ENCODE peak calls at places on chromosomes 11 and 22, in nine cellular contexts. A is heart left ventricle; J is lower lobe of right lung; B is transverse colon; N is GM23338; X is psoas muscle; P is colonic mucosa; S is CD8-positive, alpha-beta T cell; R is PC-9. Q is an unnamed sample.

GRCh38 chr11:76604652-76605241 is 65.8 kb downstream of the LRRC32 start:
- DNase-seq in A (peak; percentile 78), J (no peak), B (peak; percentile 44), N (no peak), X (peak; percentile 54), P (peak; percentile 63), S (no peak), R (no peak), Q (peak; percentile 94)

GRCh38 chr11:116650052-116650451 is 122.7 kb downstream of the BUD13 start:
- DNase-seq in A (no peak), J (no peak), B (no peak), N (no peak), X (no peak), P (peak; percentile 9), S (no peak), R (no peak), Q (no peak)

GRCh38 chr11:199782-200181 is 6.9 kb downstream of the SCGB1C1 start:
- DNase-seq in A (no peak), J (peak; percentile 35), B (peak; percentile 7), N (peak; percentile 56), X (no peak), P (no peak), S (no peak), R (no peak), Q (no peak)

GRCh38 chr11:59801981-59802638 is 8.5 kb downstream of the MRPL16 start:
- DNase-seq in A (no peak), J (no peak), B (no peak), N (peak; percentile 22), X (no peak), P (no peak), S (no peak), R (no peak), Q (peak; percentile 59)

GRCh38 chr11:61709572-61709971 is 29.4 kb downstream of the DAGLA start:
- DNase-seq in A (no peak), J (no peak), B (no peak), N (no peak), X (no peak), P (no peak), S (no peak), R (no peak), Q (no peak)

GRCh38 chr11:12243511-12243910 is 133.1 kb downstream of the MICAL2 start:
- DNase-seq in A (no peak), J (no peak), B (no peak), N (no peak), X (no peak), P (no peak), S (no peak), R (no peak), Q (no peak)

GRCh38 chr11:34052608-34053160 is 1.2 kb downstream of the CAPRIN1 start:
- DNase-seq in A (no peak), J (peak; percentile 52), B (peak; percentile 30), N (peak; percentile 19), X (peak; percentile 29), P (peak; percentile 42), S (peak; percentile 1), R (no peak), Q (peak; percentile 37)

GRCh38 chr11:116874251-116874650 is 36.8 kb upstream of the APOA1 start:
- DNase-seq in A (no peak), J (no peak), B (no peak), N (no peak), X (no peak), P (no peak), S (no peak), R (no peak), Q (peak; percentile 27)

GRCh38 chr22:17234144-17234623 is 14.9 kb upstream of the ADA2 start:
- DNase-seq in A (no peak), J (peak; percentile 33), B (no peak), N (peak; percentile 99), X (no peak), P (no peak), S (no peak), R (peak; percentile 39), Q (no peak)

GRCh38 chr22:30879398-30879797 is 89.2 kb downstream of the MORC2 start:
- DNase-seq in A (peak; percentile 46), J (peak; percentile 41), B (no peak), N (no peak), X (no peak), P (no peak), S (no peak), R (no peak), Q (no peak)

GRCh38 chr11:36186340-36186739 is 102.9 kb downstream of the COMMD9 start:
- DNase-seq in A (no peak), J (no peak), B (no peak), N (no peak), X (no peak), P (no peak), S (no peak), R (no peak), Q (no peak)

GRCh38 chr11:8263109-8263768 is 439 bp downstream of the LMO1 start:
- DNase-seq in A (no peak), J (no peak), B (no peak), N (peak; percentile 59), X (no peak), P (no peak), S (no peak), R (no peak), Q (no peak)

GRCh38 chr11:92322225-92322624 is 97.6 kb downstream of the FAT3 start:
- DNase-seq in A (no peak), J (no peak), B (no peak), N (no peak), X (no peak), P (no peak), S (no peak), R (no peak), Q (no peak)

GRCh38 chr11:84780689-84781293 is 846.4 kb downstream of the DLG2 start:
- DNase-seq in A (no peak), J (no peak), B (no peak), N (peak; percentile 63), X (no peak), P (no peak), S (no peak), R (peak; percentile 44), Q (no peak)

GRCh38 chr11:29530961-29531360 is 485.9 kb downstream of the KCNA4 start:
- DNase-seq in A (no peak), J (no peak), B (no peak), N (no peak), X (no peak), P (no peak), S (no peak), R (no peak), Q (no peak)

GRCh38 chr11:134575504-134576230 is 163.6 kb upstream of the B3GAT1 start:
- DNase-seq in A (no peak), J (no peak), B (no peak), N (no peak), X (no peak), P (no peak), S (no peak), R (no peak), Q (no peak)

GRCh38 chr11:122248939-122249338 is 132.9 kb upstream of the BLID start:
- DNase-seq in A (no peak), J (no peak), B (no peak), N (no peak), X (no peak), P (no peak), S (no peak), R (no peak), Q (no peak)
- H3K27ac ChIP-seq in A (no peak overlapping the region), J (no peak overlapping the region), B (no peak overlapping the region), N (no peak overlapping the region), X (peak overlapping the region; percentile 85), P (no peak overlapping the region), S (no peak overlapping the region), R (no peak overlapping the region), Q (no peak overlapping the region)

DNA sequence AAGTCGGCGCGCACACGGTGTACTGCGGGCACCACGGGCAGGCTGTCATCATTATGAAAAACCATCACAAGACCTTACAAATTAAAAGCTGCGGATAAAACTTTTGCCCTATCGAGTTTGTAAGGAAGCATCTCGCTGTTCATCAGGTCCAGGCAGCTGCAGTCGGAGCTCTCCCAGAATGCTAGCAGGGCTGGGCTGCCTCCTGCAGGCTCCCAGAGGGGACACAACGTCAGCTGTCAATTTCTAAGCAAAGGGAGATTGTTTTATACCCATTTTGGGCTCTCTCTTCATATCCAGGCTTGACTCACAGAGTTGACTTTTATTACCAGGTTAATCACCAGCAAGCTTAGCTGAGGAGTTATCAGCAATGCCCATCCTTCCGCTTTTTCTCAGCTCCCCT is 375.1 kb downstream of the OPCML start:
- DNase-seq in A (no peak), J (no peak), B (no peak), N (peak; percentile 80), X (no peak), P (no peak), S (no peak), R (no peak), Q (no peak)
- TF ChIP-seq CTCF in A (peak; percentile 39), J (no peak), B (no peak), N (peak; percentile 65), X (no peak), P (no peak), S (no peak), R (no peak), Q (no peak)

GRCh38 chr22:41915035-41915782 is at the start of gene SHISA8:
- DNase-seq in A (no peak), J (no peak), B (peak; percentile 64), N (peak; percentile 73), X (peak; percentile 56), P (peak; percentile 58), S (peak; percentile 32), R (no peak), Q (peak; percentile 61)

GRCh38 chr22:41915783-41916493 is 1.1 kb upstream of the SHISA8 start:
- DNase-seq in A (no peak), J (no peak), B (no peak), N (no peak), X (no peak), P (no peak), S (no peak), R (no peak), Q (no peak)

GRCh38 chr22:41913040-41913719 is 1.7 kb downstream of the SHISA8 start:
- DNase-seq in A (no peak), J (no peak), B (no peak), N (no peak), X (no peak), P (no peak), S (no peak), R (no peak), Q (peak; percentile 72)

GRCh38 chr22:41913842-41914534 is 886 bp downstream of the SHISA8 start:
- DNase-seq in A (no peak), J (no peak), B (no peak), N (peak; percentile 84), X (no peak), P (no peak), S (no peak), R (no peak), Q (no peak)

DNA sequence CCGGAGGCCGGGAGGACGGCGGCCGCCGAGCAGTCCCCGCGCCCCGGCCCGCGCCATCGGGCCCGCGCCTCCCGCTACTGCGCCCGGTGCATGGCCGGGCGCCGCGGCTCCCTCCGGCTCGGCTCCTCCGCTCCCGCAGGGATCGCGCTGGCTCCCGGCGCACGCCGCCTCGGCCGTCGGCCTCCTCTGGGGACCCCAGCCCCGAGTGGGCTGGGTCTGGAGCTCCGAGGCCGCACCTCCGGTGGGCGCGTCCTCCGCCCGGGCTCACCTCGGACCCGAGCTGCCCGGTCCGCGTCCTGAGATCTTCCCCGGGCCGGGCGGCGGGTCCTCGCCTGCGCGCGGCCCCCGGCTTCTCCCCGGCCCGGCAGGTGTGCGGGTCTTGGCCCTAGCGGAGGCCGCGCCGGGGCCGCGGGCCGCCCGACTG is 251 bp downstream of the SHISA8 start:
- DNase-seq in A (no peak), J (no peak), B (no peak), N (no peak), X (no peak), P (no peak), S (no peak), R (no peak), Q (no peak)
- H3K4me1 ChIP-seq in A (peaks cover 30% of the 10 kb centered on the region), J (peaks cover 41% of the 10 kb centered on the region), B (peaks cover 52% of the 10 kb centered on the region), N (peaks cover 20% of the 10 kb centered on the region), X (peaks cover 12% of the 10 kb centered on the region), P (peaks cover 9% of the 10 kb centered on the region), S (peaks cover 37% of the 10 kb centered on the region), R (peaks cover 7% of the 10 kb centered on the region), Q (peaks cover 48% of the 10 kb centered on the region)

GRCh38 chr22:22552630-22553029 is 6.4 kb downstream of the PRAME start:
- DNase-seq in A (no peak), J (no peak), B (no peak), N (peak; percentile 69), X (no peak), P (no peak), S (no peak), R (no peak), Q (no peak)
- H3K27ac ChIP-seq in A (no peak overlapping the region), J (no peak overlapping the region), B (no peak overlapping the region), N (no peak overlapping the region), X (no peak overlapping the region), P (no peak overlapping the region), S (no peak overlapping the region), R (no peak overlapping the region), Q (no peak overlapping the region)